ENCODE peak calls at places on chromosomes 6 and 20, in five cellular contexts. E is mesenchymal stem cell, F is H1, J is neuronal stem cell, D is trophoblast cell. Z is an unnamed sample.

GRCh38 chr6:139926711-139927110 is 552.3 kb upstream of the CITED2 start:
- DNase-seq in D (no peak), F (no peak), E (peak; percentile 60), J (no peak), Z (no peak)

GRCh38 chr6:108872001-108872974 is 24.1 kb downstream of the ARMC2 start:
- DNase-seq in J (peak; percentile 23), F (no peak), D (peak; percentile 38), E (no peak), Z (no peak)

GRCh38 chr20:62935968-62936585 is 1.9 kb upstream of the GID8 start:
- DNase-seq in J (no peak), D (peak; percentile 72), F (no peak), E (no peak), Z (no peak)

GRCh38 chr20:48017504-48017903 is 232.2 kb upstream of the SULF2 start:
- DNase-seq in E (peak; percentile 53), D (no peak), F (no peak), J (no peak), Z (no peak)

GRCh38 chr6:13604546-13605416 is 10.4 kb upstream of the NOL7 start:
- DNase-seq in D (no peak), F (no peak), J (no peak), E (no peak), Z (no peak)

GRCh38 chr20:32205502-32206382 is 1.8 kb downstream of the PLAGL2 start:
- DNase-seq in D (no peak), J (no peak), E (peak; percentile 49), F (no peak), Z (no peak)

GRCh38 chr20:1664911-1665310 is 7.3 kb upstream of the SIRPG start:
- DNase-seq in J (no peak), D (no peak), E (no peak), F (no peak), Z (no peak)

GRCh38 chr6:7720346-7720745 is 5.6 kb upstream of the BMP6 start:
- DNase-seq in D (no peak), F (no peak), J (no peak), E (no peak), Z (no peak)

GRCh38 chr20:57759724-57760123 is 49.9 kb upstream of the PMEPA1 start:
- DNase-seq in E (no peak), D (no peak), J (no peak), F (no peak), Z (no peak)

GRCh38 chr20:22720206-22720605 is 135.8 kb upstream of the FOXA2 start:
- DNase-seq in F (no peak), J (no peak), D (no peak), E (no peak), Z (no peak)

GRCh38 chr20:48769111-48769879 is 58.5 kb downstream of the PREX1 start:
- DNase-seq in E (no peak), D (peak; percentile 35), J (no peak), F (no peak), Z (no peak)

GRCh38 chr20:2871111-2871465 is 2.2 kb upstream of the PTPRA start:
- DNase-seq in F (no peak), J (no peak), D (no peak), E (peak; percentile 64), Z (no peak)

GRCh38 chr6:42519779-42520178 is 44.0 kb upstream of the UBR2 start:
- DNase-seq in D (no peak), F (no peak), J (no peak), E (no peak), Z (no peak)

GRCh38 chr6:33271098-33271607 is 523 bp downstream of the VPS52 start:
- DNase-seq in E (no peak), D (no peak), J (no peak), F (no peak), Z (no peak)

GRCh38 chr6:21846541-21847451 is 253.2 kb downstream of the SOX4 start:
- DNase-seq in D (no peak), F (no peak), J (peak; percentile 29), E (peak; percentile 40), Z (peak; percentile 51)

GRCh38 chr6:43780891-43781571 is 11.0 kb downstream of the VEGFA start:
- DNase-seq in E (no peak), D (no peak), F (no peak), J (no peak), Z (no peak)

GRCh38 chr6:76631641-76632040 is 559.2 kb upstream of the IMPG1 start:
- DNase-seq in J (no peak), D (peak; percentile 26), E (no peak), F (no peak), Z (no peak)

GRCh38 chr20:62846528-62846890 is 15.1 kb downstream of the TCFL5 start:
- DNase-seq in D (no peak), F (no peak), E (no peak), J (no peak), Z (no peak)

GRCh38 chr20:33311011-33311410 is 28.0 kb downstream of the BPIFB1 start:
- DNase-seq in E (no peak), D (no peak), F (no peak), J (no peak), Z (no peak)

GRCh38 chr20:33312583-33312982 is 29.6 kb downstream of the BPIFB1 start:
- DNase-seq in F (no peak), E (no peak), D (no peak), J (no peak), Z (no peak)

GRCh38 chr20:33311989-33312388 is 29.0 kb downstream of the BPIFB1 start:
- DNase-seq in E (no peak), D (no peak), F (no peak), J (no peak), Z (no peak)

GRCh38 chr20:33316343-33316742 is 33.3 kb downstream of the BPIFB1 start:
- DNase-seq in D (no peak), F (no peak), J (no peak), E (no peak), Z (no peak)

DNA sequence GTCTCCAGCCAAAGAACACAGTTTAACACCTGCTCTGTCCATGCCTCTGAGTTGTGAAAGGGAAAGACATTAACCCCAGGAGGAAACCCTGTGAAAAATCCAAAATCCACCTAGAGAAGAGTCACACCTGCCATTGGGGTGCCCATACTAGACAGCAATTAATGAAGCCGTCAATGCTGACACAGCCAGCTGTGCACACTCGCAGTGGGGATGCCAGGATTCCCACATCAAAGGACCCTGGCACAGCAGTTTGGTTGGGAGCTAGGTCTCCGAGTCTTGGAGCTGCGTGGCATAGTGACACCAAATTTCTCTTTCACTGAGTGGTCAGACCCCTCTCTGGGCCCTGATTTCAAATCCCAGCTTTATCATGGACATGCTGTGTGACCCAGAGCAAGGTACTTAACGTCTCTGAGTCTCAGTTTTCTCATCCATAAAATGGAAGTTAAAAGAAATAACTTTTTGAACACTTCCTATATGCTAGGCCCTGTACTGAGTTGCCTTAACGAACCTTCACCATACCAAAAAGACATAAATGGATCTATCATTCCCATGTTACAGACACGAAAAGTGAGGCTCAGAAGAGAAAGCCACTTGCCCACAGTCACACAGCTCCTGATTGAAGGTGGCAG is 30.8 kb downstream of the BPIFB1 start:
- DNase-seq in F (no peak), E (no peak), D (no peak), J (no peak), Z (no peak)
- H2BK12ac ChIP-seq in F (no peak overlapping the region), E (no peak overlapping the region), D (no peak overlapping the region), J (no peak overlapping the region), Z (no peak overlapping the region)

DNA sequence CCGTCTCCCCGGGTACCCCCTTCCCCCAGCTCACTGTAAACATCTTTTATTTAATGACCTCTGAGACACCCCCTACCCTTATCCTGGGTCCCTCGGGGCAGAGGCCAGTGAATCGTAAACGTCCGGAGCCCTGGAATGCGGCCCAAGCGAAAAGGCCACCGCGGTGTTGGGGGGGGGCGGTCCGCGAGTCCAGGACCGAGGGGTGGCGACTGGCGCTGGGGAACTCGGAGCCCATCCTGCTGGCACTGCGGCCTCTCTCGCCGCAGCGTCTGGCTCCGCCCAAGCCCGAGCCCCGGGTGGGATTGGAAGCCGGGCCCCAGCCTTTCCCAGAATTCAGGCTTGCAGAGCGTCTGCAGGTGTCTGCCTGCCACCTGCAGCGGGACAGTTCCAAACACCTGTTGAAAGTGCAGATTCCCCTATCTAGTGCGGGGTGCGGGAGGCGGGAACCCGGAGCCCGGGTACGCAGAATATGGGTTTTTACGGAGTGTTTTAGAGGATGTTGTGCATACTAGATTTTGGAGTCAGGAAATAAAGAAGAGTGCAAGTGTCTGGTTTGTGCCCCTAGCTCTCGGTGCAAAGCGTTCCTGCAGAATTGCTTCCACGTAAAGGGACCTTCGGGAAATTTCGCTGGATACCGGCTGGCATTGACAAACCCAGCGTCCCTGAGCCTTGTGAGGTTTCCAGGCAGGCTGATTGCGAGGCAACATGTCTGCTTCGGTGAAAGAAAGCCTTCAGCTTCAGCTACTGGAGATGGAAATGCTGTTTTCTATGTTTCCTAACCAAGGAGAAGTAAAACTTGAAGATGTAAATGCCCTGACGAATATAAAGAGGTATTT is 808 bp downstream of the RWDD2A start:
- DNase-seq in J (peak; percentile 67), E (peak; percentile 59), D (peak; percentile 11), F (peak; percentile 87), Z (peak; percentile 88)
- H2BK12ac ChIP-seq in J (no peak overlapping the region), E (no peak overlapping the region), D (no peak overlapping the region), F (no peak overlapping the region), Z (no peak overlapping the region)

GRCh38 chr6:35151472-35151871 is 10.3 kb upstream of the TCP11 start:
- DNase-seq in F (no peak), J (no peak), E (no peak), D (no peak), Z (no peak)

GRCh38 chr6:35149891-35150566 is 8.9 kb upstream of the TCP11 start:
- DNase-seq in J (no peak), E (no peak), D (no peak), F (no peak), Z (no peak)

GRCh38 chr6:35154947-35155346 is 13.8 kb upstream of the TCP11 start:
- DNase-seq in F (no peak), D (no peak), J (no peak), E (no peak), Z (no peak)

GRCh38 chr6:35154262-35154661 is 13.1 kb upstream of the TCP11 start:
- DNase-seq in E (no peak), D (no peak), F (no peak), J (no peak), Z (no peak)

GRCh38 chr6:35152067-35152707 is 11.0 kb upstream of the TCP11 start:
- DNase-seq in F (no peak), E (no peak), D (no peak), J (no peak), Z (no peak)
- H2BK12ac ChIP-seq in F (no peak overlapping the region), E (no peak overlapping the region), D (no peak overlapping the region), J (no peak overlapping the region), Z (no peak overlapping the region)

GRCh38 chr6:36223706-36224105 is 27.2 kb downstream of the BRPF3 start:
- DNase-seq in D (no peak), F (no peak), J (no peak), E (no peak), Z (no peak)
- H2BK12ac ChIP-seq in D (no peak overlapping the region), F (no peak overlapping the region), J (no peak overlapping the region), E (no peak overlapping the region), Z (no peak overlapping the region)

DNA sequence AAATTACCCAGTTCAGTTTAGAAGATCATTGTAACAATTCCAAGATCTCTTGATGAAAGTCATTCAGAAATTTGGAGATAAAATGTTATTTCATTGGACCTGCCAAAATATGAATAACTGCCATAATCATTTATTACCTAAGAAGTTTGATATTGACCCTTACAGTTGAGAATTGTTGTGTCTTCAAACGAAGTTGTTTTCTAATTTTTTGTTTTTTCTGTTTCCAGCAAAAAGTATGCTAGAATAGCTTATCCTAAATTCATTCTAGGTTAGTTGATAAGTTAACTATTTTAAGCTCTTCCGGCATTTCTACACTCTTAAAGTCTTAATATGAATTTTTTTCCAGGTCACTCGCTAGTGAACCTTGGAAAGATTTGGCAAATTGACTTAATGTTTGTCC is 28.9 kb downstream of the CYP24A1 start:
- DNase-seq in F (no peak), E (no peak), J (no peak), D (no peak), Z (no peak)
- H2BK12ac ChIP-seq in F (no peak overlapping the region), E (no peak overlapping the region), J (no peak overlapping the region), D (no peak overlapping the region), Z (no peak overlapping the region)

GRCh38 chr6:4253604-4254211 is 118.3 kb upstream of the ECI2 start:
- DNase-seq in E (peak; percentile 82), F (no peak), J (no peak), D (no peak), Z (no peak)
- H2BK12ac ChIP-seq in E (no peak overlapping the region), F (no peak overlapping the region), J (no peak overlapping the region), D (no peak overlapping the region), Z (no peak overlapping the region)